ENCODE peak calls at places on chromosomes 6 and 20, in six cellular contexts. One of them, this sample, is unnamed. For H3K4me1, the result is how much of the 10 kb centered on the place peaks cover.

GRCh38 chr20:18637296-18637695 is 49.4 kb downstream of the DTD1 start:
- DNase-seq in ovary: no peak
- DNase-seq in GM12878: no peak
- DNase-seq in HCT116: no peak
- DNase-seq in mucosa of descending colon: no peak
- DNase-seq in psoas muscle: no peak
- DNase-seq in this sample: no peak

GRCh38 chr6:14671261-14671681 is 553.7 kb downstream of the CD83 start:
- DNase-seq in ovary: peak
- DNase-seq in GM12878: no peak
- DNase-seq in HCT116: no peak
- DNase-seq in mucosa of descending colon: no peak
- DNase-seq in psoas muscle: peak
- DNase-seq in this sample: no peak

GRCh38 chr6:78511019-78511418 is 356.3 kb upstream of the IRAK1BP1 start:
- DNase-seq in ovary: no peak
- DNase-seq in GM12878: no peak
- DNase-seq in HCT116: no peak
- DNase-seq in mucosa of descending colon: no peak
- DNase-seq in psoas muscle: no peak
- DNase-seq in this sample: no peak

GRCh38 chr20:50968289-50968688 is 9.7 kb downstream of the MOCS3 start:
- DNase-seq in ovary: no peak
- DNase-seq in GM12878: no peak
- DNase-seq in HCT116: no peak
- DNase-seq in mucosa of descending colon: no peak
- DNase-seq in psoas muscle: no peak
- DNase-seq in this sample: no peak

GRCh38 chr6:108454356-108454755 is 106.4 kb upstream of the FOXO3 start:
- DNase-seq in ovary: no peak
- DNase-seq in GM12878: no peak
- DNase-seq in HCT116: no peak
- DNase-seq in mucosa of descending colon: peak
- DNase-seq in psoas muscle: no peak
- DNase-seq in this sample: no peak

GRCh38 chr6:75201901-75202672 is 3.8 kb downstream of the COL12A1 start:
- DNase-seq in ovary: peak
- DNase-seq in GM12878: no peak
- DNase-seq in HCT116: no peak
- DNase-seq in mucosa of descending colon: no peak
- DNase-seq in psoas muscle: peak
- DNase-seq in this sample: peak

GRCh38 chr6:14305131-14305530 is 187.6 kb downstream of the CD83 start:
- DNase-seq in ovary: no peak
- DNase-seq in GM12878: no peak
- DNase-seq in HCT116: no peak
- DNase-seq in mucosa of descending colon: no peak
- DNase-seq in psoas muscle: no peak
- DNase-seq in this sample: no peak

GRCh38 chr6:46573140-46573539 is 79.5 kb downstream of the CYP39A1 start:
- DNase-seq in ovary: no peak
- DNase-seq in GM12878: no peak
- DNase-seq in HCT116: no peak
- DNase-seq in mucosa of descending colon: no peak
- DNase-seq in psoas muscle: no peak
- DNase-seq in this sample: no peak

GRCh38 chr20:57672164-57672563 is 37.7 kb downstream of the PMEPA1 start:
- DNase-seq in ovary: peak
- DNase-seq in GM12878: no peak
- DNase-seq in HCT116: no peak
- DNase-seq in mucosa of descending colon: peak
- DNase-seq in psoas muscle: no peak
- DNase-seq in this sample: no peak

GRCh38 chr6:42451595-42452170 is at the start of gene TRERF1:
- DNase-seq in ovary: peak
- DNase-seq in GM12878: no peak
- DNase-seq in HCT116: peak
- DNase-seq in mucosa of descending colon: peak
- DNase-seq in psoas muscle: peak
- DNase-seq in this sample: peak

GRCh38 chr6:32865724-32866443 is 11.9 kb downstream of the PSMB9 start:
- DNase-seq in ovary: no peak
- DNase-seq in GM12878: no peak
- DNase-seq in HCT116: no peak
- DNase-seq in mucosa of descending colon: no peak
- DNase-seq in psoas muscle: no peak
- DNase-seq in this sample: no peak
- H3K4me1 ChIP-seq in ovary: under half
- H3K4me1 ChIP-seq in GM12878: under half
- H3K4me1 ChIP-seq in HCT116: under half
- H3K4me1 ChIP-seq in mucosa of descending colon: under half
- H3K4me1 ChIP-seq in psoas muscle: under half
- H3K4me1 ChIP-seq in this sample: under half

GRCh38 chr6:56497270-56497669 is 145.4 kb downstream of the DST start:
- DNase-seq in ovary: no peak
- DNase-seq in GM12878: no peak
- DNase-seq in HCT116: no peak
- DNase-seq in mucosa of descending colon: no peak
- DNase-seq in psoas muscle: no peak
- DNase-seq in this sample: no peak
- H3K4me1 ChIP-seq in ovary: under half
- H3K4me1 ChIP-seq in GM12878: under half
- H3K4me1 ChIP-seq in HCT116: under half
- H3K4me1 ChIP-seq in mucosa of descending colon: under half
- H3K4me1 ChIP-seq in psoas muscle: under half
- H3K4me1 ChIP-seq in this sample: under half

GRCh38 chr20:54108394-54108643 is 37.9 kb upstream of the BCAS1 start:
- DNase-seq in ovary: no peak
- DNase-seq in GM12878: no peak
- DNase-seq in HCT116: no peak
- DNase-seq in mucosa of descending colon: no peak
- DNase-seq in psoas muscle: no peak
- DNase-seq in this sample: no peak
- H3K4me1 ChIP-seq in ovary: under half
- H3K4me1 ChIP-seq in GM12878: under half
- H3K4me1 ChIP-seq in HCT116: under half
- H3K4me1 ChIP-seq in mucosa of descending colon: under half
- H3K4me1 ChIP-seq in psoas muscle: under half
- H3K4me1 ChIP-seq in this sample: under half

GRCh38 chr20:44066645-44067606 is 120.1 kb downstream of the JPH2 start:
- DNase-seq in ovary: no peak
- DNase-seq in GM12878: no peak
- DNase-seq in HCT116: no peak
- DNase-seq in mucosa of descending colon: no peak
- DNase-seq in psoas muscle: no peak
- DNase-seq in this sample: no peak
- H3K4me1 ChIP-seq in ovary: under half
- H3K4me1 ChIP-seq in GM12878: under half
- H3K4me1 ChIP-seq in HCT116: under half
- H3K4me1 ChIP-seq in mucosa of descending colon: under half
- H3K4me1 ChIP-seq in psoas muscle: under half
- H3K4me1 ChIP-seq in this sample: under half

DNA sequence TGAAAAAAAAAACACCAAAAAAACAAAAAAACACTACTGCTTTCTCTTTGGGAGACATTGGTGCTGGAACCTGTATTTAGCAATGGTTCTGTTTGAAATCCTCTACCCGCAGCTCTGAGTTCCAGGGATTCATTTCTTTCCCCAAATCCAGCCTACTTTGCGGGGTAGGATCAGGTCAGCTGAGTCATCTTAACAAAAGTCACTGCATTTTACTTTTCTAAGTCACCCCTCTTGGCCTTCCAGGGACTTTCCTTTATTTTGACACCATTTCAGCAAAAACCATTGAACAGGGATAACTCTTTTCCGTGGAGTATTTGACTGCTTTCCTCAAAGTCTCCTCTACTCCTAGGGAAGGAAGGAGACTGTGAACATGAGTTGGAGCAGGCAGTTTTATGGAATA is 837.6 kb downstream of the MAFB start:
- DNase-seq in ovary: no peak
- DNase-seq in GM12878: no peak
- DNase-seq in HCT116: no peak
- DNase-seq in mucosa of descending colon: no peak
- DNase-seq in psoas muscle: no peak
- DNase-seq in this sample: no peak
- H3K4me1 ChIP-seq in ovary: under half
- H3K4me1 ChIP-seq in GM12878: under half
- H3K4me1 ChIP-seq in HCT116: under half
- H3K4me1 ChIP-seq in mucosa of descending colon: under half
- H3K4me1 ChIP-seq in psoas muscle: under half
- H3K4me1 ChIP-seq in this sample: under half

DNA sequence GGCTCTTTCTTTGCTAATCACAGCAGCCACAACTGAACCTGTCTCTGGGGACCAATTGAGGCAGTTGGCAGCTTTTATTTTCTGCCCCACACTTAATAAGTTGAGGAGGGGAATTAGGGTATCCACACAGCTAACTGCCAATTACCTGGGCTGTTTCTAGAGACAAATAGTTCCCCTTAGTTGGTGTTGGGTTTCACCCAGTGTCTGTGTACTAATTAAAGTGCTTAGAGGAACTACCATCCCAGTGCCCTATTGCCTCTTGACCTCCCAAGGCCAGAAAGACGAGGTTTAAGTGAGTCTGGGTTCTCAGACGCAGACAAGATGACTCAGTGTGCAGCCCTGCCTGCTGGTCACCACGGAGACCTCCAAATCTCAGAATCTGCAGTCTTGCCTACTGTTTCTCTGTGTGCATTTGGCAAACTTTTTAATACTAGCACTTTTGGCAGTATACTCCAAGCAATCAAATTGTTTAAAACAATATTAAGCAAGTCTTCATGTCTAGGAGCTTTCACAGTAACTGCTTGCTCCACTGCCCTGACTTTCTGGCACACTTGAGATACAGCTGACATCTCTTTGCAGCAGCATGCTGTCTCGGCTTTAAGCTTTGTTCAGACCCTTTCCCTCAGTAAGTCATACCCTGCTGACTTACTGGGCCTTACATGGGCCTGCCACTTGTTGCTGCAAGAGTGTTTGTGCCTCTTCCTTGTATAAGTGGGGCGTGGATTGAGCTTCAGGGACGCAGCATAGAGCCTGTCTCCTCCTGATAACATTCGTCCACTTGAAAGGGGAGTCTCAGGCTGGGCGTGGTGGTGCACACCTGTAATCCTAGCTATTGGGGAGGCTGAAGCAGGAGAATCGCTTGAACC is 31.9 kb downstream of the STK35 start:
- DNase-seq in ovary: no peak
- DNase-seq in GM12878: peak
- DNase-seq in HCT116: no peak
- DNase-seq in mucosa of descending colon: no peak
- DNase-seq in psoas muscle: no peak
- DNase-seq in this sample: no peak
- H3K4me1 ChIP-seq in ovary: under half
- H3K4me1 ChIP-seq in GM12878: under half
- H3K4me1 ChIP-seq in HCT116: under half
- H3K4me1 ChIP-seq in mucosa of descending colon: under half
- H3K4me1 ChIP-seq in psoas muscle: half or more
- H3K4me1 ChIP-seq in this sample: under half

GRCh38 chr6:149330133-149330532 is 12.6 kb downstream of the TAB2 start:
- DNase-seq in ovary: no peak
- DNase-seq in GM12878: no peak
- DNase-seq in HCT116: no peak
- DNase-seq in mucosa of descending colon: no peak
- DNase-seq in psoas muscle: no peak
- DNase-seq in this sample: no peak
- H3K4me1 ChIP-seq in ovary: under half
- H3K4me1 ChIP-seq in GM12878: under half
- H3K4me1 ChIP-seq in HCT116: under half
- H3K4me1 ChIP-seq in mucosa of descending colon: under half
- H3K4me1 ChIP-seq in psoas muscle: half or more
- H3K4me1 ChIP-seq in this sample: under half

GRCh38 chr6:30749554-30750378 is 5.4 kb upstream of the IER3 start:
- DNase-seq in ovary: no peak
- DNase-seq in GM12878: no peak
- DNase-seq in HCT116: peak
- DNase-seq in mucosa of descending colon: peak
- DNase-seq in psoas muscle: no peak
- DNase-seq in this sample: peak
- H3K4me1 ChIP-seq in ovary: under half
- H3K4me1 ChIP-seq in GM12878: under half
- H3K4me1 ChIP-seq in HCT116: half or more
- H3K4me1 ChIP-seq in mucosa of descending colon: half or more
- H3K4me1 ChIP-seq in psoas muscle: under half
- H3K4me1 ChIP-seq in this sample: under half

This sample was measured in kidney.